ENCODE peak calls at places on chromosomes 12 and 14, in seven cellular contexts. A is stimulated activated naive CD8-positive, alpha-beta T cell treated with anti-CD3 and anti-CD28 coated beads, Interleukin-15, Interleukin-2, amounts not matched to agents 100 U/mL and 50 U/mL, for 24 hours; R is Panc1; V is pancreas; G is activated naive CD4-positive, alpha-beta T cell treated with anti-CD3 and anti-CD28 coated beads, Interleukin-2, amount 50 U/mL, for 72 hours; T is stimulated activated naive B cell treated with anti-CD40 and anti-IgM and Interleukin-4, amounts not matched to agents 10 μg/mL and 1 μg/mL and 100 μg/mL, for 72 hours; X is heart right ventricle. D is an unnamed sample.

GRCh38 chr14:68952544-68953535 is 26.3 kb downstream of the ACTN1 start:
- ATAC-seq in T (no peak), A (peak), V (no peak), X (peak), G (peak), R (peak), D (no peak)

GRCh38 chr14:68918612-68919011 is 60.5 kb downstream of the ACTN1 start:
- ATAC-seq in V (peak), X (no peak), T (no peak), R (no peak), G (no peak), A (no peak), D (no peak)

GRCh38 chr12:1932264-1932777 is 13.9 kb upstream of the CACNA2D4 start:
- ATAC-seq in V (no peak), A (no peak), T (peak), X (peak), R (peak), G (no peak), D (no peak)

GRCh38 chr14:34453226-34453625 is 8.8 kb downstream of the SPTSSA start:
- ATAC-seq in T (no peak), A (no peak), X (peak), G (no peak), R (no peak), V (no peak), D (no peak)

GRCh38 chr14:106309423-106309822 is 783.0 kb downstream of the TMEM121 start:
- ATAC-seq in X (no peak), G (no peak), T (no peak), V (no peak), A (no peak), R (no peak), D (no peak)

GRCh38 chr12:127459166-127459565 is 807.8 kb upstream of the TMEM132C start:
- ATAC-seq in A (no peak), R (no peak), T (no peak), G (no peak), X (no peak), V (no peak), D (no peak)

GRCh38 chr12:39461059-39461458 is 18.1 kb upstream of the KIF21A start:
- ATAC-seq in R (no peak), G (no peak), T (no peak), V (no peak), X (no peak), A (no peak), D (no peak)

GRCh38 chr12:2683283-2684025 is 111.3 kb upstream of the FKBP4 start:
- ATAC-seq in T (no peak), A (peak), G (peak), X (no peak), R (no peak), V (no peak), D (peak)

GRCh38 chr12:18340796-18341195 is 79.5 kb downstream of the PIK3C2G start:
- ATAC-seq in V (no peak), T (no peak), G (no peak), X (no peak), A (no peak), R (no peak), D (no peak)

GRCh38 chr12:120094485-120094884 is 22.1 kb downstream of the RAB35 start:
- ATAC-seq in V (no peak), R (no peak), A (no peak), X (peak), T (no peak), G (no peak), D (no peak)

GRCh38 chr14:64812412-64812811 is 67.3 kb downstream of the SPTB start:
- ATAC-seq in G (no peak), T (peak), X (no peak), V (peak), A (no peak), R (no peak), D (peak)

GRCh38 chr14:75042040-75042439 is 9.2 kb downstream of the MLH3 start:
- ATAC-seq in R (peak), X (no peak), V (peak), G (no peak), A (no peak), T (no peak), D (no peak)

GRCh38 chr14:94474581-94475031 is 1.4 kb downstream of the SERPINA9 start:
- ATAC-seq in V (no peak), R (no peak), T (no peak), X (no peak), G (no peak), A (no peak), D (no peak)